ENCODE peak calls at places on chromosome 11, in nine cellular contexts. G, N, L, J, C, Q, I, A and E are unnamed samples.

GRCh38 chr11:120142072-120142423 is 4.1 kb upstream of the TRIM29 start:
- DNase-seq in G (no peak), N (no peak), L (no peak), I (no peak), A (no peak), Q (no peak), C (no peak), J (no peak), E (no peak)

GRCh38 chr11:85628771-85629341 is 463 bp downstream of the TMEM126B start:
- DNase-seq in L (no peak), Q (peak; percentile 3), C (no peak), N (peak; percentile 56), J (no peak), A (no peak), I (peak; percentile 13), G (no peak), E (peak; percentile 8)

GRCh38 chr11:9821008-9821752 is 157.3 kb downstream of the SWAP70 start:
- DNase-seq in Q (no peak), J (no peak), I (no peak), N (peak; percentile 36), G (peak; percentile 36), A (no peak), C (peak; percentile 46), L (no peak), E (no peak)

GRCh38 chr11:33557201-33557600 is 143.4 kb downstream of the C11orf91 start:
- DNase-seq in Q (no peak), G (peak; percentile 87), L (no peak), A (no peak), C (no peak), J (no peak), I (no peak), N (peak; percentile 88), E (peak; percentile 33)

GRCh38 chr11:67345949-67346819 is 7.2 kb downstream of the POLD4 start:
- DNase-seq in Q (peak; percentile 44), A (peak; percentile 49), I (peak; percentile 78), G (peak; percentile 99), L (peak; percentile 54), C (peak; percentile 10), J (peak; percentile 66), N (peak; percentile 88), E (peak; percentile 73)

GRCh38 chr11:97894978-97895377 is 1125.8 kb upstream of the CNTN5 start:
- DNase-seq in A (no peak), N (no peak), C (no peak), I (no peak), J (no peak), Q (no peak), L (no peak), G (no peak), E (no peak)

GRCh38 chr11:124069429-124070401 is 28.6 kb upstream of the OR10G7 start:
- DNase-seq in N (peak; percentile 78), A (no peak), L (peak; percentile 42), G (peak; percentile 63), J (peak; percentile 72), Q (peak; percentile 86), I (peak; percentile 80), C (peak; percentile 50), E (peak; percentile 86)

GRCh38 chr11:114343020-114343419 is 46.8 kb downstream of the NNMT start:
- DNase-seq in I (no peak), A (no peak), Q (no peak), J (no peak), G (no peak), C (no peak), N (no peak), L (no peak), E (no peak)

GRCh38 chr11:62439785-62440602 is 21.2 kb downstream of the SCGB1A1 start:
- DNase-seq in N (peak; percentile 83), J (no peak), I (no peak), Q (no peak), A (no peak), G (peak; percentile 56), C (peak; percentile 37), L (no peak), E (no peak)

GRCh38 chr11:65129649-65130441 is 4.5 kb downstream of the SYVN1 start:
- DNase-seq in I (no peak), J (peak; percentile 75), A (no peak), Q (no peak), N (no peak), L (no peak), C (no peak), G (no peak), E (peak; percentile 50)
- H3K4me3 ChIP-seq in I (no peak overlapping the region), J (peak overlapping the region; percentile 98), A (no peak overlapping the region), Q (no peak overlapping the region), N (no peak overlapping the region), L (no peak overlapping the region), C (no peak overlapping the region), G (no peak overlapping the region), E (no peak overlapping the region)

DNA sequence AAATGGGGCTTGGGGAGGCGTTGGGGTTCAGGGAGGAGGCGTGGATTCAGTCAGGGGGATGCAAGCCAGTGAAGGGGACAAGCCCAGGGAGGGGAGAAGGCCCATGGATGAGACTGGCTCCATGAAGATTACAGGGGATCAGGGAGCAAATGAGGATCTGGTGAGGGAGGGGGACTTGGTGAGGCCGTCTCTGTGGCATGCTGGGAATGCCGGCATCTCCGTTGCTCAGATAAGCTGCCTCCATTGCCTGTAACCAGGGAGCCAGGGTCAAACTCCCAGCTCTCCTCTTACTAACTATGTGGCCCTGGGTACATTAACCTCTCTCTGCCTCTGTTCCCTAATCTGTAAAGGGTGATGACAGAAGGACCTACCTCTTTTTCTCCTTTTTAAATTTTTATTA is 38.7 kb downstream of the TPBGL start:
- DNase-seq in J (no peak), C (no peak), Q (peak; percentile 41), G (no peak), L (no peak), A (no peak), N (no peak), I (no peak), E (peak; percentile 40)
- TF ChIP-seq EZH2phosphoT487 in J (no peak), C (no peak), Q (no peak), G (no peak), L (no peak), A (no peak), N (no peak), I (no peak), E (no peak)

GRCh38 chr11:118312328-118312727 is 7.8 kb downstream of the CD3E start:
- DNase-seq in Q (no peak), I (no peak), C (no peak), A (no peak), J (peak; percentile 44), N (no peak), G (no peak), L (no peak), E (no peak)

GRCh38 chr11:118311518-118311917 is 7.0 kb downstream of the CD3E start:
- DNase-seq in A (no peak), Q (no peak), C (no peak), G (no peak), L (no peak), I (no peak), N (no peak), J (peak; percentile 50), E (no peak)

GRCh38 chr11:118318112-118319030 is 13.8 kb downstream of the CD3E start:
- DNase-seq in J (peak; percentile 84), N (no peak), L (no peak), A (no peak), I (no peak), Q (no peak), C (no peak), G (peak; percentile 30), E (no peak)

GRCh38 chr11:118313242-118313641 is 8.7 kb downstream of the CD3E start:
- DNase-seq in J (no peak), G (no peak), C (no peak), Q (no peak), L (no peak), A (no peak), I (no peak), N (peak; percentile 26), E (no peak)

DNA sequence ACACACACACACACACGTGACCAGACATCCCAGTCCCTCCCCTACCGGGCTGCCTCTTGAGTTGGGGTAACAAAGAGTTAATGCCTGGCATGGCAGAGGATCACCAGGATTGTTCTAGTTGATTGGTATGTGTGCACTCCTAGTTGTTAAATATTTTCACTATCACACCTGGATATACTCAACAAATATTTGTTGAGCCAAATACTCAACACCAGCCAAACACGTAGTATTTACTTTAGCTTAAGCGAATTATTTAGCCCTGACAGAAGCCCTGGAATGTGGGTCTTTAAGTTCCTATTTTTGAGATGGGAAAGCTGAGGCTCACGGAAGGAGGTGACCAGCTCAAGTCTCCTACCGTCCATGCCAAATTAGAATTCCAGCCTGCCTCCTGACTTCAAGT is 10.5 kb downstream of the CD3E start:
- DNase-seq in N (no peak), G (peak; percentile 80), Q (no peak), A (no peak), I (no peak), J (no peak), C (no peak), L (no peak), E (no peak)
- H3K4me1 ChIP-seq in N (no peaks in the 10 kb centered on the region), G (peaks cover 28% of the 10 kb centered on the region), Q (peaks cover 25% of the 10 kb centered on the region), A (peaks cover 16% of the 10 kb centered on the region), I (peaks cover 23% of the 10 kb centered on the region), J (peaks cover 93% of the 10 kb centered on the region), C (no peaks in the 10 kb centered on the region), L (no peaks in the 10 kb centered on the region), E (peaks cover 23% of the 10 kb centered on the region)

GRCh38 chr11:111777094-111778046 is 11.2 kb upstream of the PPP2R1B start:
- DNase-seq in C (peak; percentile 60), G (peak; percentile 81), Q (peak; percentile 78), A (peak; percentile 71), I (peak; percentile 85), N (peak; percentile 87), J (peak; percentile 87), L (peak; percentile 53), E (peak; percentile 82)

GRCh38 chr11:111775024-111775710 is 9.0 kb upstream of the PPP2R1B start:
- DNase-seq in L (no peak), Q (no peak), J (no peak), I (no peak), G (peak; percentile 41), N (peak; percentile 21), A (no peak), C (no peak), E (no peak)

GRCh38 chr11:111779118-111779517 is 12.9 kb upstream of the PPP2R1B start:
- DNase-seq in J (no peak), L (no peak), Q (no peak), I (no peak), A (no peak), N (no peak), G (no peak), C (no peak), E (no peak)

GRCh38 chr11:111778047-111778558 is 11.9 kb upstream of the PPP2R1B start:
- DNase-seq in L (no peak), I (no peak), J (no peak), C (no peak), A (no peak), G (no peak), N (no peak), Q (no peak), E (no peak)

DNA sequence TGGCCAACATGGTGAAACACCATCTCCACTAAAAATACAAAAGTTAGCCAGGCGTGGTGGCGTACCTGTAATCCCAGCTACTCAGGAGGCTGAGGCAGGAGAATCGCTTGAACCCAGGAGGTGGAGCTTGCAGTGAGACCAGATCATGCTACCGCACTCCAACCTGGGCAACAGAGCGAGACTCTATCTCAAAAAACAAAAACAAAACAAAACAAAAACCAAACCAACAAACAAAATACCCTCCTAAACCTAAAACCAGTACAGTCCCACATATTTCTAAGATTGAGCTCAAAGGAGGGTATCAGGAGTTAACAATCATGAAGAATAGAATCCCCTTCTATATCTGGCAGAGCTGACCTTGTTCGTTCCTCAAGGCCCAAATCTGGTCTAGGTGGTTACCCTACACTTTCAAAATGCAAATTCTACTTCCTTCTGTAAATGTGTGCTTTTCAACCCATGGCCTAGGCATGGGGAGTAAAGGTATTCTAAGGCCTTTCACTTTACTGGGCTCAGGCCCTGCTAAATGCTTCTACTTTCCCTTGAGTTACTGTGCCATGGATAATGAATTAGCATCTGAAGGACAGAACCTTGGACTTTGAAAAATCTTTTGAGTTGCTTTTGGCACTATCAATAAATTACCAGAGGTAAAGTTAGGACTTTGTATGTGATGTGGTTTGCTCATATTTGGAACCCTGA is 10.4 kb upstream of the PPP2R1B start:
- DNase-seq in J (peak; percentile 81), C (no peak), A (peak; percentile 61), I (no peak), Q (no peak), G (no peak), N (no peak), L (no peak), E (no peak)
- H3K4me3 ChIP-seq in J (peak overlapping the region; percentile 32), C (no peak overlapping the region), A (no peak overlapping the region), I (no peak overlapping the region), Q (no peak overlapping the region), G (no peak overlapping the region), N (no peak overlapping the region), L (no peak overlapping the region), E (no peak overlapping the region)